ENCODE peak calls at places on chromosomes 11 and 22, in nine cellular contexts. H, B, A, D, N, G, M, K and Z are unnamed samples.

GRCh38 chr22:17492247-17492646 is 71.1 kb upstream of the SLC25A18 start:
- DNase-seq in N (no peak), K (no peak), H (no peak), G (no peak), D (no peak), A (peak), M (no peak), B (no peak), Z (no peak)

GRCh38 chr22:45278125-45278524 is 6.6 kb upstream of the UPK3A start:
- DNase-seq in G (no peak), D (no peak), H (no peak), B (no peak), A (no peak), K (no peak), N (no peak), M (no peak), Z (no peak)

GRCh38 chr11:126461096-126461440 is 105.6 kb downstream of the ST3GAL4 start:
- DNase-seq in M (no peak), A (no peak), B (no peak), D (no peak), G (no peak), N (no peak), K (no peak), H (no peak), Z (no peak)

GRCh38 chr22:43510226-43511070 is 98.6 kb downstream of the MPPED1 start:
- DNase-seq in M (no peak), D (no peak), G (no peak), B (no peak), H (no peak), K (no peak), A (no peak), N (no peak), Z (no peak)

GRCh38 chr11:44267366-44268072 is 42.4 kb downstream of the ALX4 start:
- DNase-seq in D (no peak), H (no peak), A (no peak), N (no peak), K (no peak), G (no peak), B (no peak), M (no peak), Z (no peak)

GRCh38 chr11:11534981-11535380 is 86.8 kb downstream of the GALNT18 start:
- DNase-seq in A (no peak), G (no peak), N (no peak), M (no peak), K (peak), H (no peak), D (no peak), B (no peak), Z (no peak)

GRCh38 chr11:77141034-77141433 is 13.0 kb downstream of the MYO7A start:
- DNase-seq in B (no peak), D (no peak), H (no peak), G (no peak), N (peak), A (peak), K (no peak), M (no peak), Z (peak)

GRCh38 chr11:64409707-64410395 is 50.9 kb downstream of the RPS6KA4 start:
- DNase-seq in H (no peak), A (no peak), K (no peak), G (no peak), N (no peak), M (no peak), D (no peak), B (no peak), Z (no peak)

GRCh38 chr11:29300441-29300840 is 716.4 kb downstream of the KCNA4 start:
- DNase-seq in A (peak), G (no peak), H (no peak), N (no peak), D (no peak), K (no peak), M (no peak), B (no peak), Z (no peak)

GRCh38 chr11:46382644-46383403 is 1.4 kb downstream of the MDK start:
- DNase-seq in A (peak), H (no peak), N (no peak), B (no peak), K (peak), G (no peak), M (no peak), D (no peak), Z (peak)

GRCh38 chr11:59862252-59862651 is 4.0 kb downstream of the TCN1 start:
- DNase-seq in N (no peak), A (no peak), H (no peak), K (no peak), M (no peak), G (no peak), B (no peak), D (no peak), Z (no peak)

GRCh38 chr11:2808850-2809847 is 76.4 kb downstream of the CDKN1C start:
- DNase-seq in B (no peak), D (no peak), N (no peak), A (no peak), G (no peak), M (no peak), K (no peak), H (no peak), Z (no peak)

GRCh38 chr22:22565991-22566390 is 6.9 kb upstream of the PRAME start:
- DNase-seq in K (no peak), H (no peak), G (no peak), N (no peak), D (no peak), B (no peak), M (no peak), A (peak), Z (no peak)

GRCh38 chr22:44823396-44823795 is 71.0 kb downstream of the ARHGAP8 start:
- DNase-seq in M (no peak), H (no peak), B (no peak), K (no peak), A (no peak), D (no peak), G (no peak), N (no peak), Z (no peak)